ENCODE peak calls at places on chromosomes 16 and 17, in six cellular contexts. L is cardiac muscle cell, F is neuronal stem cell, N is AG10803, B is transverse colon, D is body of pancreas. Y is an unnamed sample.

GRCh38 chr17:73140531-73140930 is 24.3 kb upstream of the SSTR2 start:
- DNase-seq in N (no peak), D (no peak), F (no peak), L (no peak), B (no peak), Y (no peak)

GRCh38 chr16:3327514-3327913 is 22.2 kb downstream of the ZNF75A start:
- DNase-seq in D (no peak), L (no peak), B (no peak), F (no peak), N (no peak), Y (no peak)

GRCh38 chr17:48100160-48100559 is 1.1 kb downstream of the CBX1 start:
- DNase-seq in N (peak), L (no peak), D (no peak), B (no peak), F (no peak), Y (no peak)

GRCh38 chr16:81901483-81901882 is 109.8 kb downstream of the SDR42E1 start:
- DNase-seq in D (no peak), B (no peak), F (no peak), L (no peak), N (peak), Y (no peak)

GRCh38 chr16:29784901-29785500 is 5.5 kb upstream of the KIF22 start:
- DNase-seq in F (peak), L (peak), N (peak), B (peak), D (peak), Y (no peak)

GRCh38 chr17:77436481-77436880 is 295.7 kb downstream of the SEC14L1 start:
- DNase-seq in B (no peak), L (no peak), N (no peak), F (no peak), D (no peak), Y (no peak)

GRCh38 chr16:70151941-70152509 is 21.6 kb upstream of the CLEC18C start:
- DNase-seq in B (no peak), L (no peak), N (no peak), F (no peak), D (no peak), Y (no peak)

GRCh38 chr17:31480067-31480466 is 88.6 kb downstream of the RAB11FIP4 start:
- DNase-seq in B (no peak), F (no peak), L (no peak), D (no peak), N (no peak), Y (no peak)

GRCh38 chr16:24858219-24859041 is 12.7 kb downstream of the SLC5A11 start:
- DNase-seq in B (peak), N (peak), F (peak), D (peak), L (peak), Y (peak)

GRCh38 chr17:82315703-82316358 is 1.6 kb downstream of the CD7 start:
- DNase-seq in B (no peak), F (no peak), D (no peak), L (no peak), N (no peak), Y (peak)

GRCh38 chr16:88727871-88728270 is 21.6 kb downstream of the CTU2 start:
- DNase-seq in L (peak), D (no peak), F (no peak), B (no peak), N (no peak), Y (peak)

GRCh38 chr17:55198690-55199370 is 65.9 kb upstream of the HLF start:
- DNase-seq in L (no peak), D (no peak), F (no peak), N (peak), B (no peak), Y (no peak)

GRCh38 chr17:81043725-81044427 is 8.9 kb downstream of the BAIAP2 start:
- DNase-seq in D (no peak), B (no peak), F (no peak), L (no peak), N (peak), Y (no peak)

GRCh38 chr17:49018116-49018612 is 21.0 kb downstream of the IGF2BP1 start:
- DNase-seq in F (no peak), B (no peak), L (no peak), N (no peak), D (no peak), Y (no peak)

GRCh38 chr16:55146939-55147338 is 177.1 kb upstream of the IRX6 start:
- DNase-seq in L (peak), F (no peak), N (peak), B (no peak), D (no peak), Y (no peak)

GRCh38 chr17:67323445-67323844 is 42.9 kb downstream of the PSMD12 start:
- DNase-seq in N (no peak), L (no peak), F (no peak), D (no peak), B (no peak), Y (no peak)

GRCh38 chr17:15351925-15352324 is 10.5 kb upstream of the TEKT3 start:
- DNase-seq in D (no peak), N (peak), F (no peak), L (no peak), B (peak), Y (no peak)

GRCh38 chr16:57999971-58000705 is at the start of gene ZNF319:
- DNase-seq in F (no peak), B (no peak), N (peak), L (peak), D (no peak), Y (no peak)

GRCh38 chr16:84827131-84827574 is 7.4 kb downstream of the CRISPLD2 start:
- DNase-seq in F (no peak), L (peak), B (no peak), D (no peak), N (peak), Y (peak)

GRCh38 chr17:58084317-58084981 is 1.2 kb downstream of the DYNLL2 start:
- DNase-seq in N (peak), B (peak), D (peak), F (no peak), L (peak), Y (peak)
- H3K4me3 ChIP-seq in N (peak), B (peak), D (peak), F (peak), L (peak), Y (peak)

DNA sequence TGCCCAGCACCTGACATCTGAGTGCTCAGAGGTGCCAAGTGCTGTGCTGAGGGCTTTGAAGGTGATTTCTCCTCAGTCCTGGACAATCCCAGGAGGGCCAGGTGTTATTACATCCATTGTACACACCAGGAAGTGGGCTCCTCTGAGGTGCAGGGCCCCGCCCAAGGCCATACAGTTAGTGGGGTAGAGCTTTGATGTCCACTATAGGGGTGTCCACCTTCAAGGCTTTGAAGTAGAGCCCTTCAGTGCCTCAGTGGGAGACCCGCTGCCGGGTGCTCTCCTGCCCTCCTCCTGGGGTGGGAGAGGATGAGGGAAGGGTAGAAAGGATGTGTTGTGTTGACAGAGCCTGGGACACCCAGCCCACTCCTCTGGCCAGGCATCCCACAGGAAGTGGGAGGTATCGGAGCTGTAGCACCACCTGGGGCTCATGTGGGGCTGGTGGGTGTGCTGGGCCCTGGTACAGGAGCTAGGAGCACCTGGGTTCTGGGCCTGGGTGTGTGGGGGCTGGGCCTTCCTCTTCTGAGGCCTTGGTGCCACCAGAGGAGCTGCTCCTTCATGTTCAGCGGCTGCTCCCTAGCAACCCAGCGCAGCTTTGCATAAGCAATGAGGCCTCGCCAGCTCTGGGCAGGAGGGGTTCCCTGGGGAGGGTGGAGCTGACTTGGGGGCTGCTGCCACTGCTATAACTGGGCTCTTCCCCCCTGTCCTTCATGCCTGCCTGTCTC is 7.4 kb downstream of the LASP1 start:
- DNase-seq in F (no peak), L (no peak), D (no peak), N (no peak), B (peak), Y (no peak)
- H3K4me3 ChIP-seq in F (no peak), L (no peak), D (no peak), N (peak), B (no peak), Y (no peak)

GRCh38 chr17:50183439-50184001 is 17.7 kb downstream of the SGCA start:
- DNase-seq in B (no peak), N (peak), F (no peak), D (no peak), L (no peak), Y (no peak)
- H3K4me3 ChIP-seq in B (no peak), N (no peak), F (no peak), D (no peak), L (no peak), Y (no peak)

GRCh38 chr17:41917192-41917591 is 1.6 kb downstream of the ACLY start:
- DNase-seq in D (peak), F (no peak), N (peak), L (no peak), B (no peak), Y (no peak)
- H3K4me3 ChIP-seq in D (no peak), F (peak), N (peak), L (no peak), B (peak), Y (peak)

GRCh38 chr17:6072157-6072556 is 2.0 kb downstream of the WSCD1 start:
- DNase-seq in D (no peak), N (peak), B (no peak), F (no peak), L (no peak), Y (no peak)
- H3K4me3 ChIP-seq in D (no peak), N (no peak), B (no peak), F (no peak), L (no peak), Y (no peak)